ENCODE peak calls at places on chromosome 10, in four cellular contexts. O, P, E and V are unnamed samples.

GRCh38 chr10:129870042-129870757 is 93.9 kb downstream of the EBF3 start:
- DNase-seq in O (no peak), P (no peak), E (no peak), V (no peak)

GRCh38 chr10:91115618-91116390 is 104.7 kb upstream of the PCGF5 start:
- DNase-seq in O (no peak), P (no peak), E (no peak), V (no peak)

GRCh38 chr10:61943699-61944444 is 42.4 kb downstream of the ARID5B start:
- DNase-seq in O (no peak), P (no peak), E (no peak), V (no peak)

GRCh38 chr10:19964625-19965024 is 148.4 kb downstream of the PLXDC2 start:
- DNase-seq in O (no peak), P (no peak), E (no peak), V (no peak)

GRCh38 chr10:79084012-79084971 is 15.5 kb downstream of the ZMIZ1 start:
- DNase-seq in O (peak; percentile 86), P (peak; percentile 58), E (peak; percentile 96), V (peak; percentile 88)

GRCh38 chr10:50216894-50217293 is 34.4 kb downstream of the ASAH2 start:
- DNase-seq in O (no peak), P (no peak), E (no peak), V (no peak)

GRCh38 chr10:29328988-29329387 is 40.1 kb downstream of the LYZL1 start:
- DNase-seq in O (no peak), P (no peak), E (no peak), V (peak; percentile 67)

GRCh38 chr10:29501692-29502091 is 133.1 kb downstream of the SVIL start:
- DNase-seq in O (peak; percentile 78), P (no peak), E (no peak), V (no peak)

GRCh38 chr10:30828680-30829079 is 199.1 kb upstream of the LYZL2 start:
- DNase-seq in O (no peak), P (no peak), E (no peak), V (no peak)

GRCh38 chr10:76126607-76127190 is 695.3 kb downstream of the LRMDA start:
- DNase-seq in O (no peak), P (no peak), E (no peak), V (no peak)

GRCh38 chr10:24822557-24822956 is 98.9 kb upstream of the ARHGAP21 start:
- DNase-seq in O (no peak), P (no peak), E (no peak), V (no peak)

GRCh38 chr10:1049425-1049958 is 573 bp upstream of the IDI1 start:
- DNase-seq in O (no peak), P (no peak), E (no peak), V (no peak)

DNA sequence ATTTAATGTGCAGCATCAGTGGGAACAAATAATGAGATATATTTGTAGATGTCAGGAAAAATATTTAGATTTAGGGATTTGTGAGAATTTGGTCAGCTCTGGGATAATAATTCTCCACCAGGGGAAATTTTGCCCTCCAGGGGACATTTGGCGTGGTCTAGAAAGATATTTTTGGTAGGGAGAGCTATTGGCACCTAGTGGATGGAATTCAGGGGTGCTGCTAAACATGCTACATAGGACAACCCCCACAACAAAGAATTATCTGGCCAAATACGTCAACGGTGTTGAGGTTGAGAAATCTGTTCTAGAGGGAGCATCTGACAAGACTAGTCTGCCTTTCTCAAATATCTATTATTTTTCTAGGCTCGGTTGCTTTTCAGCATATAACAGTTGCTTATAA is 2.1 kb downstream of the ADK start:
- DNase-seq in O (peak; percentile 46), P (no peak), E (no peak), V (no peak)
- TF ChIP-seq CTCF in O (peak; percentile 37), P (peak; percentile 63), E (peak; percentile 66), V (peak; percentile 60)

GRCh38 chr10:14236341-14236740 is 94.4 kb downstream of the FRMD4A start:
- DNase-seq in O (no peak), P (no peak), E (no peak), V (no peak)

GRCh38 chr10:14240253-14241189 is 90.2 kb downstream of the FRMD4A start:
- DNase-seq in O (peak; percentile 11), P (no peak), E (no peak), V (no peak)

GRCh38 chr10:14241196-14241595 is 89.5 kb downstream of the FRMD4A start:
- DNase-seq in O (no peak), P (no peak), E (no peak), V (no peak)

DNA sequence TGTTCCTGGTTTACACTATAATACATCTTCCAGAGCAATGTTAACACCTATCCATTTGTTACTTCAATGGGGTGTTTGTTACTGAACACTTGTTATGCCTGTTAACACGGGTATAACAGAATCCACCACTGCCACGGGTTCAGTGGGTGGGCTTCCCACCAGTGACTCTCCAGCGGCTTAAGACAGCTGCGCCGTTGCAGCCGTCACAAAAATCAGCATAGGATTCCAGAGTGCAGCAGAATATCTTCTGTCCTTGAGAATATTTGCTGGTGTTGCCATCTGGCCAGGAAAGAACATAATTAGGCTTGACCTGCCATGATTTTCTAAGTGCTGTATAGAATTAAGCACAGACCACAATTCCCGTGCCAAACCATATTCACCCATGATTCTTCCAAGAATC is 95.2 kb downstream of the FRMD4A start:
- DNase-seq in O (no peak), P (no peak), E (no peak), V (no peak)
- TF ChIP-seq POLR2A in O (no peak), P (no peak), E (no peak), V (no peak)

GRCh38 chr10:6514844-6515780 is 65.0 kb downstream of the PRKCQ start:
- DNase-seq in O (no peak), P (no peak), E (no peak), V (no peak)
- H3K4me1 ChIP-seq in O (no peaks in the 10 kb centered on the region), P (no peaks in the 10 kb centered on the region), E (no peaks in the 10 kb centered on the region), V (no peaks in the 10 kb centered on the region)

GRCh38 chr10:113473011-113473410 is 79.8 kb upstream of the HABP2 start:
- DNase-seq in O (no peak), P (no peak), E (no peak), V (no peak)

GRCh38 chr10:113470372-113471240 is 82.2 kb upstream of the HABP2 start:
- DNase-seq in O (no peak), P (no peak), E (no peak), V (no peak)

GRCh38 chr10:113473851-113474250 is 79.0 kb upstream of the HABP2 start:
- DNase-seq in O (no peak), P (no peak), E (no peak), V (no peak)

GRCh38 chr10:113469796-113470195 is 83.1 kb upstream of the HABP2 start:
- DNase-seq in O (no peak), P (no peak), E (no peak), V (no peak)

DNA sequence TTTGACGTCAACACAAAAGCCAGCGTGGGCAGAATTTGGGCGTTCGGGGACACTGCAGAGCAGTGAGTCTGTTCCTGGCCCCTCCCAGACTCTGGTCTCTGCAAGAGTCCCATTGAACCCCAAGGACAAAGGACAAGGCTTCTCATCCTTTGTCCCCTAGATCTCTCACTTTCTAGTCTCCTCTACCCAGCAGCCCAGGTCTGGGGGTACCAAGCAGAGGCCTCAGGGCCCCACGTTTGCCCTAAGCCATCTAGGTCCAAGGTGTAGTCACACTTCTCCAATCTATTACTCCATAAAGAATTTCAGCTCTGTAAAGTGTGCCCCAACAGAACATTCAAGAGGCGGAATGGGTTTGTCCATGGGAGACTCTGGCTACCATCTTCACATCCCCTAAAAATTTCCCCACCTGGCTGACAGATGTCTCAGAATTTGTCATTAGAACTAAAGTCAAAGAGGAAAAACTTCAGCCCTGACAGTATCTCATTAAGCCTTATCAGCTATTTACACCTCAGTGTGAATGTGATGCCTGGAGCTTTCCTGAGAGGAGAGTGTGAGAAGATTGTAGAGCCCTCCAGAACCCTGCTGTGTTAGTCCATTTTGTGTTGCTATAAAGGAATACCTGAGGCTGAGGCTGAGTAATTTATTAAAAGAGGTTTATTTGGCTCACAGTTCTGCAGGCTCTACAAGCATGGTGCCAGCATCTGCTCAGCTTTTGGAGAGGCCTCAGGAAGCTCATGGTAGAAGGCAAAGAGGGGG is 81.4 kb upstream of the HABP2 start:
- DNase-seq in O (no peak), P (no peak), E (no peak), V (no peak)
- TF ChIP-seq CTCF in O (no peak), P (no peak), E (no peak), V (no peak)

DNA sequence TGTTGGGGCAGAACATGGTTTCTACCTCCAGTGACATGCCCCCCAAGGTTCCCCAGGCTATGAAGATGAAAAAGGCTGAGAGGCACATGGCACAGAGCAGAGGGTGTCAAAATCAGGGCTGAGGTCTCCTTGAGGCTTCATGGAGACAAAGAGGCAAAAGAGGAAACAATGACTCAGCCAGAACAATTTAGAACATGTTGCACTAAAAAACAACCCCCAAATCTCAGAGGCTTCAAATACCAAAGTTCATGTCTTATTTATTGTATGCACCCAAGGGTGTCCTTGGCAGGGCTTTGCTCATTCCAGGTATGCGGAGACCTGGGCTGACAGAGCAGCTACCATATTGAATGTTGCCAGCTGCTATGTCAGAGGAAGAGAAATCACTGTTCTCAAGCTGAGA is 964.1 kb downstream of the GRID1 start:
- DNase-seq in O (no peak), P (no peak), E (no peak), V (no peak)
- TF ChIP-seq POLR2A in O (no peak), P (no peak), E (no peak), V (no peak)